ENCODE peak calls at places on chromosomes 3 and 15, in seven cellular contexts. One of them, this sample, is unnamed.

GRCh38 chr3:114551770-114552526 is 258.1 kb downstream of the TIGIT start:
- DNase-seq in Peyer's patch: no peak
- DNase-seq in tibial nerve: no peak
- DNase-seq in IMR-90: peak
- DNase-seq in heart left ventricle: peak
- DNase-seq in uterus: no peak
- DNase-seq in A549: peak
- DNase-seq in this sample: no peak

GRCh38 chr3:152126260-152126659 is 142.5 kb upstream of the MBNL1 start:
- DNase-seq in Peyer's patch: no peak
- DNase-seq in tibial nerve: no peak
- DNase-seq in IMR-90: peak
- DNase-seq in heart left ventricle: no peak
- DNase-seq in uterus: no peak
- DNase-seq in A549: no peak
- DNase-seq in this sample: no peak

GRCh38 chr15:98134875-98135274 is 174.4 kb downstream of the ARRDC4 start:
- DNase-seq in Peyer's patch: no peak
- DNase-seq in tibial nerve: peak
- DNase-seq in IMR-90: no peak
- DNase-seq in heart left ventricle: no peak
- DNase-seq in uterus: no peak
- DNase-seq in A549: no peak
- DNase-seq in this sample: no peak

GRCh38 chr15:29935296-29936020 is 113.2 kb upstream of the TJP1 start:
- DNase-seq in Peyer's patch: peak
- DNase-seq in tibial nerve: no peak
- DNase-seq in IMR-90: no peak
- DNase-seq in heart left ventricle: no peak
- DNase-seq in uterus: no peak
- DNase-seq in A549: no peak
- DNase-seq in this sample: no peak

GRCh38 chr3:187139126-187139894 is at the start of gene RPL39L:
- DNase-seq in Peyer's patch: peak
- DNase-seq in tibial nerve: peak
- DNase-seq in IMR-90: peak
- DNase-seq in heart left ventricle: peak
- DNase-seq in uterus: peak
- DNase-seq in A549: peak
- DNase-seq in this sample: peak

GRCh38 chr15:67043939-67044771 is 21.2 kb upstream of the SMAD3 start:
- DNase-seq in Peyer's patch: no peak
- DNase-seq in tibial nerve: no peak
- DNase-seq in IMR-90: peak
- DNase-seq in heart left ventricle: no peak
- DNase-seq in uterus: no peak
- DNase-seq in A549: no peak
- DNase-seq in this sample: no peak

GRCh38 chr3:108182339-108182738 is 39.9 kb downstream of the IFT57 start:
- DNase-seq in Peyer's patch: no peak
- DNase-seq in tibial nerve: no peak
- DNase-seq in IMR-90: peak
- DNase-seq in heart left ventricle: no peak
- DNase-seq in uterus: no peak
- DNase-seq in A549: no peak
- DNase-seq in this sample: no peak

GRCh38 chr3:23662079-23662617 is 143.6 kb upstream of the UBE2E1 start:
- DNase-seq in Peyer's patch: no peak
- DNase-seq in tibial nerve: no peak
- DNase-seq in IMR-90: peak
- DNase-seq in heart left ventricle: no peak
- DNase-seq in uterus: no peak
- DNase-seq in A549: no peak
- DNase-seq in this sample: no peak

GRCh38 chr3:17795733-17796132 is 53.3 kb upstream of the TBC1D5 start:
- DNase-seq in Peyer's patch: no peak
- DNase-seq in tibial nerve: no peak
- DNase-seq in IMR-90: peak
- DNase-seq in heart left ventricle: no peak
- DNase-seq in uterus: no peak
- DNase-seq in A549: no peak
- DNase-seq in this sample: no peak

GRCh38 chr3:176714034-176714433 is 483.2 kb downstream of the TBL1XR1 start:
- DNase-seq in Peyer's patch: no peak
- DNase-seq in tibial nerve: no peak
- DNase-seq in IMR-90: no peak
- DNase-seq in heart left ventricle: no peak
- DNase-seq in uterus: no peak
- DNase-seq in A549: no peak
- DNase-seq in this sample: no peak

GRCh38 chr15:38440353-38441129 is 13.4 kb upstream of the FAM98B start:
- DNase-seq in Peyer's patch: peak
- DNase-seq in tibial nerve: no peak
- DNase-seq in IMR-90: peak
- DNase-seq in heart left ventricle: peak
- DNase-seq in uterus: no peak
- DNase-seq in A549: peak
- DNase-seq in this sample: peak

GRCh38 chr15:63983071-63983711 is 63.1 kb downstream of the DAPK2 start:
- DNase-seq in Peyer's patch: peak
- DNase-seq in tibial nerve: no peak
- DNase-seq in IMR-90: no peak
- DNase-seq in heart left ventricle: no peak
- DNase-seq in uterus: no peak
- DNase-seq in A549: no peak
- DNase-seq in this sample: peak

GRCh38 chr15:73822998-73823397 is 50.4 kb upstream of the TBC1D21 start:
- DNase-seq in Peyer's patch: no peak
- DNase-seq in tibial nerve: no peak
- DNase-seq in IMR-90: peak
- DNase-seq in heart left ventricle: no peak
- DNase-seq in uterus: no peak
- DNase-seq in A549: no peak
- DNase-seq in this sample: no peak

GRCh38 chr3:133754973-133755828 is 9.0 kb downstream of the TF start:
- DNase-seq in Peyer's patch: no peak
- DNase-seq in tibial nerve: no peak
- DNase-seq in IMR-90: no peak
- DNase-seq in heart left ventricle: no peak
- DNase-seq in uterus: no peak
- DNase-seq in A549: no peak
- DNase-seq in this sample: no peak

GRCh38 chr3:11186771-11187170 is 32.5 kb downstream of the HRH1 start:
- DNase-seq in Peyer's patch: no peak
- DNase-seq in tibial nerve: no peak
- DNase-seq in IMR-90: peak
- DNase-seq in heart left ventricle: no peak
- DNase-seq in uterus: no peak
- DNase-seq in A549: no peak
- DNase-seq in this sample: no peak

GRCh38 chr15:25694823-25695312 is 168.3 kb downstream of the ATP10A start:
- DNase-seq in Peyer's patch: peak
- DNase-seq in tibial nerve: no peak
- DNase-seq in IMR-90: no peak
- DNase-seq in heart left ventricle: no peak
- DNase-seq in uterus: no peak
- DNase-seq in A549: no peak
- DNase-seq in this sample: no peak

GRCh38 chr3:5473471-5473870 is 286.0 kb downstream of the EDEM1 start:
- DNase-seq in Peyer's patch: no peak
- DNase-seq in tibial nerve: no peak
- DNase-seq in IMR-90: no peak
- DNase-seq in heart left ventricle: no peak
- DNase-seq in uterus: no peak
- DNase-seq in A549: no peak
- DNase-seq in this sample: no peak

GRCh38 chr3:185709241-185709955 is 115.4 kb downstream of the IGF2BP2 start:
- DNase-seq in Peyer's patch: no peak
- DNase-seq in tibial nerve: no peak
- DNase-seq in IMR-90: no peak
- DNase-seq in heart left ventricle: no peak
- DNase-seq in uterus: no peak
- DNase-seq in A549: no peak
- DNase-seq in this sample: no peak

DNA sequence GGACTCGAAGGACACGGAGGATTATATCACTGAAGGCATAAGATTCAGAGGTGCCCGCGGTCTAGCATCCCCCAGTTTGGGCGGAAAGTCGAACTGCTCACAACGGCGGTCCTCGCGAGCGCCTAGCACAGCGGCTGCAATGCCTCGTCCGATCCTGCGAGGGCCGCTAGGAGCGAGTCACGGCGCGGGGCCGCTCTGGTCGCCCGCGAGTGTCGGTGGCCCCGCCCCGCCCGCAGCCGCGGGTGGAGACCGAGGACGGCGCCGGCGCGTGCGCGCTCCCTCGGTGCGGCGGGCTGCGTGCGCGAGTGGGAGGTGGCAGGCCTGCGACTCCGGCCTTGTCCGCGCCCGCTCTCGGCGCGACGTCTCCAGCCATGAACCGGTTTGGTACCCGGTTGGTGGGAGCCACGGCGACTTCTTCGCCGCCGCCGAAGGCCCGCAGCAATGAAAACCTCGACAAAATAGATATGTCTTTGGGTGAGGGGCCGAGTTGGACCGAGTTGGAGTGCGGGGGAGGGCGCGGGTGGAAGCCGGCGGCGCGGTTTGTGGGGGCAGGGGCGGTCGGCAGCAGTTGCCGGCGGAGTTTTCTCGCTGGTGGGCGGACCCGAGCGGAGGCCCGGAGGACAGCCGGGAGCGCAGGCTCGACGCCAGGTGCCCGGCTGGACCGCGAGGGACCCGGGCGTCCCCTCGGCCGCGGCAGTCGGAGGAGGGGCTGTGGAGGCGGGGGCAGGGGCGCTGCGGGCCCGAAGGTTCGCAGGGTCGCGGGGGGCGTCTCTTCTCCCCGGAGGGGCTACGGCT is at the start of gene FYTTD1:
- DNase-seq in Peyer's patch: peak
- DNase-seq in tibial nerve: peak
- DNase-seq in IMR-90: peak
- DNase-seq in heart left ventricle: peak
- DNase-seq in uterus: peak
- DNase-seq in A549: peak
- DNase-seq in this sample: peak
- TF ChIP-seq POLR2A in Peyer's patch: peak
- TF ChIP-seq POLR2A in tibial nerve: peak
- TF ChIP-seq POLR2A in IMR-90: no peak
- TF ChIP-seq POLR2A in heart left ventricle: peak
- TF ChIP-seq POLR2A in uterus: peak
- TF ChIP-seq POLR2A in A549: peak
- TF ChIP-seq POLR2A in this sample: peak

GRCh38 chr3:27484002-27484844 is at the start of gene SLC4A7:
- DNase-seq in Peyer's patch: peak
- DNase-seq in tibial nerve: peak
- DNase-seq in IMR-90: peak
- DNase-seq in heart left ventricle: peak
- DNase-seq in uterus: peak
- DNase-seq in A549: peak
- DNase-seq in this sample: peak

GRCh38 chr3:27486328-27486727 is 2.1 kb upstream of the SLC4A7 start:
- DNase-seq in Peyer's patch: no peak
- DNase-seq in tibial nerve: no peak
- DNase-seq in IMR-90: no peak
- DNase-seq in heart left ventricle: no peak
- DNase-seq in uterus: no peak
- DNase-seq in A549: no peak
- DNase-seq in this sample: no peak

GRCh38 chr3:27485853-27486252 is 1.7 kb upstream of the SLC4A7 start:
- DNase-seq in Peyer's patch: no peak
- DNase-seq in tibial nerve: no peak
- DNase-seq in IMR-90: no peak
- DNase-seq in heart left ventricle: no peak
- DNase-seq in uterus: no peak
- DNase-seq in A549: no peak
- DNase-seq in this sample: no peak

GRCh38 chr3:27479816-27480543 is 4.2 kb downstream of the SLC4A7 start:
- DNase-seq in Peyer's patch: no peak
- DNase-seq in tibial nerve: no peak
- DNase-seq in IMR-90: no peak
- DNase-seq in heart left ventricle: no peak
- DNase-seq in uterus: no peak
- DNase-seq in A549: no peak
- DNase-seq in this sample: no peak

DNA sequence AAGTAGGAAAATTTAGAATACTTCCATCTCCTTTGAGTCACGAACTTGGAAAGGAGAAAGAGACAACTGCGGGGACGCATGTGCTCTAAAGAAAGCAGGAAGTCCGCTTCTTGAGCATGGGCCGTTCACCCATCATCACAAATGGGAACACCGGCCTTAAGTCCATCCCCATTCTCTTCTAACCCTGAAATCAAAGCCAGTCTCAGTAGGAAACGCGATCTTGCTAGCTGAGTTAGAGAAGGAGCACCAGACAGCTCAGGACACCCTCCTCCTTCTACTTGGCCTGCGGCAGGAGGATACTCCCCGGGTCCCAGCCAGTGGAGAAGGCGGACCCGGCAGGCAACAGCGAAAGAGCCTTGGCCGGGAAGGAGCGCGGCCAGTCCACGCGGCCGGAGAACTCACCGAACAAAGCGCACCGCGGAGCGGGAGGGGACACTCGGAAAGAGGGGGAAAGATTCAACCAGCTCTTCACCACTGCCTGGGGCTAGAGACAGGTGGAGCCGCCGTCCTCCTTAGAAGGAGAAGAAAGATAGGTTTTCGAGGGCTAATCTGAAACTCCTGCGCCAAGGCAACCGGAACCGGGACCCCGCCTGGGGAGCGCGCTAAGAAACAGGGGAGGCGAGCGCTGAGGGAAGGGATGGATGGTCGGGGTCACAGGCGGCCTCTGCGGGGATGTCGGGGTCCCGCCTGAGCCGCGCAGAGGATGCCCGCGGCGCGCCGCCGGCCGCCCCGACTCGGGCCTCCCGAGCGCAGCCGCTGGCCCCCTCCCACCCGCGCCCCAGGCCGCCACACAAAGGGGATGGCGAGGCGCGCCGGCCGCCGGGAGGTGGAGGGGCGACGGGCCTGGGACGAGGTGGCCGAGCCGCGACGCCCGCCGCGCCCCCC is 825 bp downstream of the SLC4A7 start:
- DNase-seq in Peyer's patch: peak
- DNase-seq in tibial nerve: no peak
- DNase-seq in IMR-90: peak
- DNase-seq in heart left ventricle: peak
- DNase-seq in uterus: peak
- DNase-seq in A549: peak
- DNase-seq in this sample: peak
- TF ChIP-seq POLR2A in Peyer's patch: no peak
- TF ChIP-seq POLR2A in tibial nerve: no peak
- TF ChIP-seq POLR2A in IMR-90: peak
- TF ChIP-seq POLR2A in heart left ventricle: no peak
- TF ChIP-seq POLR2A in uterus: peak
- TF ChIP-seq POLR2A in A549: no peak
- TF ChIP-seq POLR2A in this sample: peak

GRCh38 chr3:119011528-119011927 is 23.1 kb downstream of the IGSF11 start:
- DNase-seq in Peyer's patch: no peak
- DNase-seq in tibial nerve: no peak
- DNase-seq in IMR-90: no peak
- DNase-seq in heart left ventricle: no peak
- DNase-seq in uterus: no peak
- DNase-seq in A549: no peak
- DNase-seq in this sample: no peak
- TF ChIP-seq POLR2A in Peyer's patch: no peak
- TF ChIP-seq POLR2A in tibial nerve: no peak
- TF ChIP-seq POLR2A in IMR-90: no peak
- TF ChIP-seq POLR2A in heart left ventricle: no peak
- TF ChIP-seq POLR2A in uterus: no peak
- TF ChIP-seq POLR2A in A549: no peak
- TF ChIP-seq POLR2A in this sample: no peak

GRCh38 chr15:69119692-69120395 is 40.6 kb upstream of the GLCE start:
- DNase-seq in Peyer's patch: no peak
- DNase-seq in tibial nerve: no peak
- DNase-seq in IMR-90: no peak
- DNase-seq in heart left ventricle: no peak
- DNase-seq in uterus: no peak
- DNase-seq in A549: no peak
- DNase-seq in this sample: no peak
- TF ChIP-seq POLR2A in Peyer's patch: no peak
- TF ChIP-seq POLR2A in tibial nerve: no peak
- TF ChIP-seq POLR2A in IMR-90: no peak
- TF ChIP-seq POLR2A in heart left ventricle: no peak
- TF ChIP-seq POLR2A in uterus: no peak
- TF ChIP-seq POLR2A in A549: no peak
- TF ChIP-seq POLR2A in this sample: no peak